ENCODE peak calls at places on chromosomes 6 and 20, in six cellular contexts. M is H9, G is fibroblast of lung, Z is OCI-LY7, X is neural progenitor cell, L is astrocyte. V is an unnamed sample.

GRCh38 chr6:15242937-15243614 is 2.8 kb upstream of the JARID2 start:
- DNase-seq in Z (no peak), L (no peak), G (no peak), X (peak; percentile 31), M (peak; percentile 58), V (peak; percentile 63)

GRCh38 chr6:9628819-9629218 is 786.1 kb downstream of the TFAP2A start:
- DNase-seq in X (no peak), G (no peak), L (no peak), M (no peak), Z (no peak), V (no peak)

GRCh38 chr6:75402296-75402695 is 91.3 kb downstream of the FILIP1 start:
- DNase-seq in L (peak; percentile 82), Z (no peak), G (peak; percentile 87), M (no peak), X (no peak), V (no peak)

GRCh38 chr6:162704001-162704400 is 23.6 kb downstream of the PRKN start:
- DNase-seq in G (no peak), X (no peak), L (no peak), M (no peak), Z (no peak), V (no peak)

GRCh38 chr6:11144393-11144829 is 32.9 kb upstream of the ERVFRD-1 start:
- DNase-seq in G (peak; percentile 62), X (peak; percentile 84), L (peak; percentile 47), Z (peak; percentile 71), M (peak; percentile 77), V (peak; percentile 82)

GRCh38 chr20:61316351-61316750 is 64.3 kb downstream of the CDH4 start:
- DNase-seq in X (no peak), M (no peak), G (no peak), Z (no peak), L (no peak), V (no peak)

GRCh38 chr6:135488023-135488422 is 9.5 kb downstream of the AHI1 start:
- DNase-seq in L (peak; percentile 67), X (no peak), G (peak; percentile 77), Z (no peak), M (no peak), V (no peak)

GRCh38 chr6:72999995-73000394 is 225.3 kb downstream of the KHDC1L start:
- DNase-seq in G (no peak), L (no peak), X (no peak), M (no peak), Z (no peak), V (peak; percentile 26)

GRCh38 chr6:86306210-86306609 is 631.1 kb upstream of the HTR1E start:
- DNase-seq in G (no peak), X (no peak), Z (no peak), M (no peak), L (no peak), V (no peak)

GRCh38 chr6:145480024-145480423 is 255.3 kb downstream of the EPM2A start:
- DNase-seq in Z (no peak), X (no peak), L (no peak), G (no peak), M (no peak), V (no peak)

GRCh38 chr6:37489697-37490336 is 9.9 kb downstream of the CCDC167 start:
- DNase-seq in G (no peak), M (peak; percentile 31), Z (peak; percentile 30), L (no peak), X (no peak), V (no peak)

GRCh38 chr6:37111156-37111461 is 58.8 kb upstream of the PIM1 start:
- DNase-seq in M (no peak), X (no peak), G (no peak), L (no peak), Z (no peak), V (no peak)

GRCh38 chr6:124487778-124488431 is 474.3 kb upstream of the RNF217 start:
- DNase-seq in M (no peak), G (peak; percentile 91), L (peak; percentile 90), Z (no peak), X (no peak), V (peak; percentile 38)

GRCh38 chr20:22862645-22863230 is 172.4 kb upstream of the SSTR4 start:
- DNase-seq in G (no peak), M (no peak), Z (no peak), X (no peak), L (no peak), V (no peak)

GRCh38 chr6:87722831-87723726 is 21.0 kb upstream of the AKIRIN2 start:
- DNase-seq in M (peak; percentile 81), X (peak; percentile 76), Z (peak; percentile 29), L (peak; percentile 95), G (peak; percentile 97), V (peak; percentile 91)

GRCh38 chr6:87718662-87719433 is 16.8 kb upstream of the AKIRIN2 start:
- DNase-seq in X (no peak), G (no peak), L (no peak), M (no peak), Z (no peak), V (no peak)

GRCh38 chr6:87721311-87721710 is 19.3 kb upstream of the AKIRIN2 start:
- DNase-seq in X (no peak), Z (no peak), G (peak; percentile 31), M (no peak), L (no peak), V (no peak)

GRCh38 chr6:87714093-87714809 is 12.2 kb upstream of the AKIRIN2 start:
- DNase-seq in G (peak; percentile 89), L (peak; percentile 88), Z (peak; percentile 46), X (no peak), M (no peak), V (peak; percentile 79)

GRCh38 chr6:87716928-87717655 is 15.1 kb upstream of the AKIRIN2 start:
- DNase-seq in X (no peak), Z (no peak), L (no peak), G (no peak), M (no peak), V (no peak)
- H2AFZ ChIP-seq in X (no peak overlapping the region), Z (no peak overlapping the region), L (no peak overlapping the region), G (no peak overlapping the region), M (no peak overlapping the region), V (no peak overlapping the region)

GRCh38 chr6:136646377-136646776 is 96.2 kb upstream of the MAP7 start:
- DNase-seq in Z (no peak), L (peak; percentile 53), X (no peak), G (peak; percentile 64), M (no peak), V (no peak)

GRCh38 chr6:136641166-136641565 is 90.9 kb upstream of the MAP7 start:
- DNase-seq in Z (no peak), M (no peak), L (no peak), X (no peak), G (no peak), V (no peak)

GRCh38 chr6:136644597-136644952 is 94.4 kb upstream of the MAP7 start:
- DNase-seq in Z (no peak), X (no peak), L (no peak), M (no peak), G (no peak), V (no peak)

GRCh38 chr6:136641873-136642465 is 91.7 kb upstream of the MAP7 start:
- DNase-seq in M (no peak), X (no peak), Z (no peak), G (no peak), L (no peak), V (no peak)

GRCh38 chr6:136643850-136644596 is 93.8 kb upstream of the MAP7 start:
- DNase-seq in L (peak; percentile 76), M (peak; percentile 92), G (peak; percentile 84), Z (peak; percentile 81), X (peak; percentile 91), V (peak; percentile 90)
- H2AFZ ChIP-seq in L (peak overlapping the region; percentile 35), M (no peak overlapping the region), G (no peak overlapping the region), Z (no peak overlapping the region), X (peak overlapping the region; percentile 80), V (no peak overlapping the region)

DNA sequence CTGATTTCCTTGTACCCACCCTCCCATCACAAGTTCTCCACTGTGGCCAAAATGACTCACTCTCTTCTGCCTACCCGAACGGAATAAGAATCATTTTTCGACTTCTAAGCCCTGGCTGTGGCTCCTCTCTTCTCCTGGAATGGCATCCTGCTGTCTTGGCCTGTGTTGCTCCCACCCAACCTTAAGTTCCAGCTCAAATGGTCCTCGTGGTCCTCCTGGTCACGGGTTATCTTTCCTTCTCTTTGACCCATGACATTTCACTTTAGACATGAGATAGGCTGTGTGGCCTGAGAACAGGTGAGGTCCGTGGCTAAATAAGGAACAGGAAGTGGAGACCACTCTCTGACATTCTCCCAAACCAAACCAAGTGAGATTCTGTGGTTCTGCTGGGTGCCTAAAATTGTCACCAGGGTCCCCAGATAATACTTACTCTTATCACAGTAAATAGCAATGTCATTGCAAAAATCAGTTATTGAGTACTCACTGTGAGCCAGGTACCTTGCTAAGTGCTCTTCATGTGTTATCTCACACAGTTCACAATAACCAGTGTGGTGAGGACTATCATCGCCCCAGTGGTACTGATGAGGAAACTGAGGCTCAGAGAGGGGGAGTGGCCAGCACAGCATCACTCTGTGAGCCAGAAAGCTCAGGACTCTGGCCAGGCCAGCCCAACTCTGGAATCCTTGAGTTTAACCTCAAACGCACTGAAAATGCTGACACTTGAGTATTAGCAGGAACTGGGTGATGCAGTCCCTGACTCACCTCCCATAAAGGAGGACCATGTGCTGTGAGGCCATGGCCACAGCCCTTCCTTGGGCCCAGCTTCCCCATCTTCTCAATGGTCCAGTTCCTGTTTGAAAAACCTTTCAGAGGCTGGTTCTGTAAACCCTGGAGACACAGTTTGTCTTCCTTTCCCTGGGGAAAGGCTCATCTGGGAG is 74.8 kb upstream of the SIRPA start:
- DNase-seq in Z (no peak), M (no peak), X (no peak), G (peak; percentile 86), L (peak; percentile 81), V (no peak)
- H2AFZ ChIP-seq in Z (no peak overlapping the region), M (no peak overlapping the region), X (no peak overlapping the region), G (no peak overlapping the region), L (no peak overlapping the region), V (no peak overlapping the region)

GRCh38 chr6:88804701-88805100 is 158.7 kb downstream of the RNGTT start:
- DNase-seq in Z (no peak), M (no peak), L (peak; percentile 73), X (no peak), G (peak; percentile 79), V (no peak)
- H2AFZ ChIP-seq in Z (no peak overlapping the region), M (no peak overlapping the region), L (no peak overlapping the region), X (no peak overlapping the region), G (no peak overlapping the region), V (no peak overlapping the region)

V was measured in PC-9.